ENCODE peak calls at places on chromosomes 4 and X, in eight cellular contexts. X, P, Q, R, Y, K, W and V are unnamed samples.

GRCh38 chr4:74499986-74500781 is 55.2 kb downstream of the AREG start:
- DNase-seq in X (peak), P (no peak), Q (peak), R (peak), Y (no peak), K (no peak), W (peak), V (no peak)

GRCh38 chrX:84735025-84735424 is 232.8 kb upstream of the HDX start:
- DNase-seq in X (peak), P (no peak), Q (no peak), R (peak), Y (no peak), K (no peak), W (no peak), V (no peak)

GRCh38 chr4:188704288-188704687 is 565.0 kb downstream of the TRIML1 start:
- DNase-seq in X (no peak), P (no peak), Q (no peak), R (no peak), Y (no peak), K (no peak), W (no peak), V (no peak)

GRCh38 chrX:69507500-69507789 is 3.3 kb downstream of the NALF2 start:
- DNase-seq in X (no peak), P (no peak), Q (no peak), R (no peak), Y (no peak), K (no peak), W (no peak), V (no peak)

GRCh38 chrX:80578518-80579105 is 158.4 kb downstream of the TENT5D start:
- DNase-seq in X (peak), P (no peak), Q (peak), R (peak), Y (no peak), K (peak), W (peak), V (no peak)

GRCh38 chr4:146371812-146372211 is 149.9 kb downstream of the SLC10A7 start:
- DNase-seq in X (no peak), P (no peak), Q (peak), R (no peak), Y (no peak), K (no peak), W (no peak), V (no peak)

GRCh38 chrX:21883258-21883657 is 27.5 kb downstream of the YY2 start:
- DNase-seq in X (no peak), P (peak), Q (peak), R (no peak), Y (no peak), K (no peak), W (peak), V (no peak)

GRCh38 chr4:61068745-61069144 is 131.4 kb upstream of the ADGRL3 start:
- DNase-seq in X (peak), P (no peak), Q (peak), R (peak), Y (no peak), K (no peak), W (peak), V (no peak)

GRCh38 chr4:1179976-1180375 is 7.6 kb upstream of the SPON2 start:
- DNase-seq in X (no peak), P (no peak), Q (no peak), R (no peak), Y (no peak), K (no peak), W (no peak), V (no peak)

GRCh38 chrX:68686684-68687045 is 39.2 kb downstream of the STARD8 start:
- DNase-seq in X (no peak), P (peak), Q (peak), R (no peak), Y (no peak), K (no peak), W (peak), V (no peak)

GRCh38 chr4:22987861-22988260 is 295.1 kb downstream of the GBA3 start:
- DNase-seq in X (peak), P (no peak), Q (peak), R (peak), Y (no peak), K (no peak), W (peak), V (no peak)

GRCh38 chrX:69082753-69083150 is 82.5 kb downstream of the PJA1 start:
- DNase-seq in X (no peak), P (no peak), Q (no peak), R (no peak), Y (no peak), K (no peak), W (no peak), V (no peak)

GRCh38 chr4:107034091-107034698 is 1.9 kb downstream of the DKK2 start:
- DNase-seq in X (no peak), P (no peak), Q (peak), R (no peak), Y (no peak), K (peak), W (peak), V (no peak)

GRCh38 chr4:18536420-18536819 is 514.9 kb upstream of the LCORL start:
- DNase-seq in X (no peak), P (no peak), Q (no peak), R (no peak), Y (no peak), K (no peak), W (no peak), V (no peak)

GRCh38 chr4:77501851-77502250 is 103.8 kb upstream of the CXCL13 start:
- DNase-seq in X (no peak), P (no peak), Q (no peak), R (no peak), Y (no peak), K (no peak), W (no peak), V (no peak)

GRCh38 chrX:110180928-110181310 is 137.0 kb downstream of the AMMECR1 start:
- DNase-seq in X (peak), P (no peak), Q (peak), R (peak), Y (no peak), K (no peak), W (peak), V (no peak)

GRCh38 chr4:167715176-167715575 is 377.2 kb upstream of the ANXA10 start:
- DNase-seq in X (no peak), P (no peak), Q (peak), R (no peak), Y (no peak), K (no peak), W (peak), V (no peak)

GRCh38 chr4:150381026-150381425 is 200.9 kb upstream of the MAB21L2 start:
- DNase-seq in X (no peak), P (no peak), Q (no peak), R (no peak), Y (no peak), K (no peak), W (no peak), V (no peak)

GRCh38 chrX:115017455-115017854 is at the start of gene IL13RA2:
- DNase-seq in X (no peak), P (no peak), Q (peak), R (no peak), Y (no peak), K (no peak), W (no peak), V (no peak)

GRCh38 chr4:56272003-56272402 is 115.3 kb downstream of the AASDH start:
- DNase-seq in X (no peak), P (no peak), Q (no peak), R (no peak), Y (no peak), K (no peak), W (no peak), V (no peak)

GRCh38 chrX:131802836-131803626 is 220.1 kb upstream of the STK26 start:
- DNase-seq in X (peak), P (no peak), Q (no peak), R (peak), Y (peak), K (no peak), W (peak), V (no peak)

GRCh38 chr4:6900181-6900812 is 9.3 kb upstream of the TBC1D14 start:
- DNase-seq in X (no peak), P (no peak), Q (no peak), R (no peak), Y (no peak), K (no peak), W (no peak), V (no peak)

GRCh38 chr4:145494666-145495065 is 13.0 kb downstream of the SMAD1 start:
- DNase-seq in X (no peak), P (no peak), Q (no peak), R (no peak), Y (no peak), K (no peak), W (no peak), V (no peak)

GRCh38 chrX:150934453-150934852 is 36.0 kb upstream of the CD99L2 start:
- DNase-seq in X (peak), P (no peak), Q (peak), R (peak), Y (no peak), K (no peak), W (peak), V (no peak)

GRCh38 chrX:2701600-2701999 is 10.5 kb downstream of the CD99 start:
- DNase-seq in X (no peak), P (peak), Q (no peak), R (peak), Y (no peak), K (peak), W (no peak), V (no peak)

GRCh38 chrX:2705036-2705435 is 13.9 kb downstream of the CD99 start:
- DNase-seq in X (no peak), P (peak), Q (peak), R (no peak), Y (no peak), K (no peak), W (peak), V (no peak)

GRCh38 chrX:2705461-2705860 is 14.4 kb downstream of the CD99 start:
- DNase-seq in X (no peak), P (no peak), Q (no peak), R (no peak), Y (no peak), K (no peak), W (no peak), V (no peak)

GRCh38 chrX:2700405-2701320 is 9.6 kb downstream of the CD99 start:
- DNase-seq in X (no peak), P (no peak), Q (no peak), R (no peak), Y (no peak), K (no peak), W (no peak), V (no peak)

DNA sequence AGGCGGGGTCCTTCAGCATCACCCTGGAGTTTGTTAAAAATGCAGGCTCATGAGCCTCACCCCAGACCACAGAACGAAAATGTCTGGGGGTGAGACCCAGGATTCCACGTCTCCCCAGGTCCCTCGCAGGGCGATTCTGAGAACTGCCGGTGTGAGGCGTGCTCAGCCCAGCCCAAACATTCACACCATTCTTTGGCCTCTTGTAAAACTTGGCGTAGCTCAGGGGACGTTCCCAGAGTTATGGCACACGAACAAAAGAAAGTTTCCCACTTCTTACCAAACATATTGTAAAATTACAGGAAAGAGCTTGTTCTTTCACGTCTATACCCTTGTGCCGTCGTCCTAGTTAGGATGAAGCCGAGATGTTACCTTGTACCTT is 12.9 kb downstream of the CD99 start:
- DNase-seq in X (no peak), P (peak), Q (peak), R (peak), Y (no peak), K (no peak), W (peak), V (no peak)
- H3K4me3 ChIP-seq in X (no peak), P (peak), Q (no peak), R (no peak), Y (no peak), K (no peak), W (no peak), V (no peak)

GRCh38 chr4:68245594-68245993 is at the start of gene TMPRSS11B:
- DNase-seq in X (no peak), P (no peak), Q (no peak), R (no peak), Y (no peak), K (no peak), W (no peak), V (no peak)

DNA sequence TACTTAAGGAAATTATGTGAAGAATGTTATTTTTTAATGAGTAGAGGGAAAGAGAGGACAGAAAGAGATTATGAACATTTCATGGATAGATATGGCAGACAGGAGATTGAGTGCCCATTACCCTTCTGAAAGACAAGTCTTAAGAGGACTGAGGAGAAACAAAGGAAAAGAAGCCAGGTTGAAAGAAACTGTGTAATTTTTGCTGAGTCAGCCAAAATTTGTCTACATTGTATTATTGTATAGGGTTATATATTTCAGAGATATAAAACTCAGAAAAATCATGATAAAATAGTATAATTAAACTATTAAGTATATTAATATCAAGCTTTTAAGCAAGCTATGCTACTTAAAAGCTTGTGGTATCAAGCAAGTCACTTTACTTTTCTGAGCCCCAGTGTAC is 4.9 kb downstream of the TMPRSS11B start:
- DNase-seq in X (no peak), P (no peak), Q (no peak), R (no peak), Y (no peak), K (no peak), W (no peak), V (no peak)
- TF ChIP-seq CTCF in X (no peak), P (no peak), Q (no peak), R (no peak), Y (no peak), K (no peak), W (no peak), V (no peak)

DNA sequence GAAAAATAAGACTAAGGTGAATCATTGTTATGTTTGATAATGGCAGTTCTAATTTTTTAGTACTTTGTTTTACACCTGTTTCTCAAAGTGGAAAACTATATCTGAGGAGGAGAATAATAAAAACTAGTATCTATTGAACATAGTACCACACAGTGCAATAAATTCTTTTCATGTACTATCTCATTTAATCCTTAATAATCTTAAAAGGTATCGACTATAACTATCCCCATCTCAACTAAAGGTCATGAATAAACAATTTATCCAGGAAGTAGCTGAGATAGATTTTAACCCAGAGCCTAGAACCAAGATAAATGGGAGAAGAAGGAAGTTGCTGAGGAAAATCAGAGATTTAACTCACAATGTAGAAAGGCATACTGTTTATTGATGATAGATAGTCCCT is 2.5 kb downstream of the CHIC2 start:
- DNase-seq in X (no peak), P (no peak), Q (no peak), R (no peak), Y (no peak), K (no peak), W (no peak), V (no peak)
- H3K4me3 ChIP-seq in X (peak), P (peak), Q (peak), R (peak), Y (no peak), K (peak), W (peak), V (no peak)

DNA sequence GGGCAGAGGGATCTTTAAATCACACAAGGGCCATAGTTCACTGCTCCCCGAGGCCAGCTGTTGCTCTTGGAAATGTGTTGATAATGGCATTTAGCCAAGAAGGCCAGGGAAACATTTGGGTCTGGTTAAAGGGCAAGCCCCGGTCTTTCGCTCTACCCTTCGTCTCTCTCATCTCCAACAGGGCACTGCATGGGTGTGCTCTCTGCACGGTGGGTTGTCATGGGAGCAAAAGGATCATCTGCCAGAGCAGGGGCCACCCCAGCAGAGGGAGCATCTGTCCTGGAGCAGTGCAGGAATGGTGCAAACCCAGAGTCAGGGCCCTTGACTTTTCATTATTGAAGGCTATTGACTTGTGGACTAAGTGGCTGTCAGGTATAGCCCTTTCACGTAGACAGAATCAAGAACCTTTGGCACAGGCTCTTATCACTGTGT is 22.7 kb upstream of the PGRMC2 start:
- DNase-seq in X (no peak), P (peak), Q (peak), R (no peak), Y (no peak), K (peak), W (no peak), V (no peak)
- TF ChIP-seq CTCF in X (no peak), P (peak), Q (peak), R (peak), Y (no peak), K (peak), W (peak), V (no peak)